ENCODE peak calls at places on chromosomes 3 and 15, in four cellular contexts. B is endodermal cell; C is CD4-positive, CD25-positive, alpha-beta regulatory T cell; J is MM.1S. I is an unnamed sample. For H3K4me1, the result is how much of the 10 kb centered on the place peaks cover.

GRCh38 chr3:99499235-99499798 is 139.1 kb upstream of the COL8A1 start:
- DNase-seq in B (peak), C (peak), J (peak), I (no peak)

GRCh38 chr3:50617096-50617791 is at the start of gene MAPKAPK3:
- DNase-seq in B (no peak), C (no peak), J (peak), I (no peak)

GRCh38 chr3:85495602-85496001 is 536.8 kb downstream of the CADM2 start:
- DNase-seq in B (no peak), C (no peak), J (no peak), I (no peak)

GRCh38 chr3:32217339-32217738 is 21.1 kb upstream of the CMTM8 start:
- DNase-seq in B (no peak), C (no peak), J (no peak), I (no peak)

GRCh38 chr3:177041021-177041729 is 156.1 kb downstream of the TBL1XR1 start:
- DNase-seq in B (no peak), C (no peak), J (no peak), I (no peak)

GRCh38 chr3:14141144-14141543 is 16.3 kb downstream of the TMEM43 start:
- DNase-seq in B (no peak), C (no peak), J (no peak), I (no peak)

GRCh38 chr3:121957674-121958419 is 63.6 kb downstream of the SLC15A2 start:
- DNase-seq in B (no peak), C (no peak), J (peak), I (no peak)

GRCh38 chr3:94904275-94904674 is 841.4 kb downstream of the NSUN3 start:
- DNase-seq in B (no peak), C (no peak), J (peak), I (no peak)

GRCh38 chr3:152524198-152525140 is 255.7 kb downstream of the MBNL1 start:
- DNase-seq in B (peak), C (peak), J (peak), I (no peak)

GRCh38 chr3:2623463-2623862 is 486.7 kb downstream of the IL5RA start:
- DNase-seq in B (no peak), C (no peak), J (no peak), I (no peak)

GRCh38 chr3:130787422-130788068 is 40.9 kb upstream of the PIK3R4 start:
- DNase-seq in B (peak), C (no peak), J (no peak), I (no peak)

GRCh38 chr15:68930268-68931022 is at the start of gene SPESP1:
- DNase-seq in B (no peak), C (peak), J (peak), I (peak)

GRCh38 chr3:105274958-105275357 is 91.8 kb upstream of the ALCAM start:
- DNase-seq in B (no peak), C (no peak), J (no peak), I (no peak)

GRCh38 chr15:70976856-70977255 is 84.2 kb downstream of the LRRC49 start:
- DNase-seq in B (no peak), C (no peak), J (no peak), I (no peak)

GRCh38 chr3:52216585-52217408 is 8.6 kb downstream of the TLR9 start:
- DNase-seq in B (no peak), C (peak), J (no peak), I (peak)

GRCh38 chr15:39860200-39860599 is 59.9 kb downstream of the GPR176 start:
- DNase-seq in B (no peak), C (no peak), J (no peak), I (no peak)

GRCh38 chr3:5520237-5520636 is 332.7 kb downstream of the EDEM1 start:
- DNase-seq in B (no peak), C (no peak), J (no peak), I (no peak)

GRCh38 chr3:30305021-30305420 is 301.4 kb upstream of the TGFBR2 start:
- DNase-seq in B (no peak), C (no peak), J (no peak), I (no peak)

DNA sequence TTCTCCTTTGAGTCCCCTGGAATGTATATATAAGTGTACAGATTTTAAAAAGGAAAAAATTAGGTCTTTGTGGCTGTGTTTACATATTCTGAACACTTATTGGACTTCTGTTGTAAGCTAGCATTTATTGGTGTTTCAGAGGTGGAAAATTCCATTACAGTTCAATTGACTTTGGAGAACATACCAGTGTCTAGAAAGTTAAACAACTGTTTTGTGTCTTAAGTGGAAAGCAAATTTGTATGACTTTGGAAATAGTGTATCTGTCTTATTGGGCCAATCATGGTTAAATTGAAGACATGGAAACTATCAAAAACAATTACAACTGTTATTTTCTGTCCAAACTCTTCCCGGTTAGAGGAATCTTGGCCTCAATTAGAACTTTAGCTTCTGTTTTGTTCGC is 265.0 kb upstream of the C2CD4B start:
- DNase-seq in B (no peak), C (no peak), J (no peak), I (no peak)
- H3K4me1 ChIP-seq in B (under half), C (under half), J (under half), I (under half)

DNA sequence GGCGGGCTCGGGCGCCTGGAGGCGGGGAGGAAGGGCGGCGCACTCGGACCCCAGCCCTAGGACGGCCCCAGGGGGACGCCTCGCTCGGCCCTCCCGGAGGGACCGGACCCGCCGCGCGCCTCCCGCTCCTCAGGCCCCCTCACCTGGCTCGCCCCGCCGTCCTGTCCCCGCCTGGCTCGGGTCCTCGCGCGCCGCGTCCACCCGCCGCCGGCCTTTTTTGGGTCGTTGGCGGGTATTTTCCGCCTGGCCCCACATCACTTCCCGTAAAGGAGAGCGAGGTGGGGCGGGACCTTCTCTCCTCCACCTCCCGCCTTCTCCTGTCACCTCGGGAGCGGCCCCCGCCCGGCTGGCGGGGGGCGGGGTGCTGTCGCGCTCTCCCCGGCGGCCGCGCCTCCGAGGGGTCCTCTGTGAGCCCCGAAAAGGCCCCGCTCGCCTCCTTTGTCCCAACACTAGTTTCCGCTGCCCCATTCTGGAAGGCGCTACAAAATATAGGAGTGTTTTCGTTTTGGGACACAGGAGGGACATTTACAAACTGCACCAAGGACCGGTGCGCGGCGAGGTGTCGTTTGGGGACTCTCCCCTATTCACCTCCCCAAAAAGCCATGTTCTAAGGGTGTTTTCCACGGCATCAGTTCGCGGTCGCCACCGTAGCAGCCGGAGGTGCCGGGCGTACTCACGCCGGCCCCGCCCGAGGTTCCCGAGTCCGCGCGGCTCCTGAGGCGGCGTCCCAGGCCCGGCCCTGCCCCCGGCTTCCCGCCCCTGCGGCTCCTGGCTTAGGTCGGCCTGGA is at the start of gene RAB27A:
- DNase-seq in B (peak), C (peak), J (peak), I (peak)
- H3K4me1 ChIP-seq in B (under half), C (under half), J (under half), I (under half)

GRCh38 chr3:127750226-127751031 is 71.9 kb downstream of the MGLL start:
- DNase-seq in B (no peak), C (no peak), J (peak), I (no peak)
- H3K4me1 ChIP-seq in B (under half), C (under half), J (under half), I (under half)

GRCh38 chr3:107663266-107663665 is 140.5 kb downstream of the BBX start:
- DNase-seq in B (no peak), C (no peak), J (no peak), I (no peak)

GRCh38 chr3:107660316-107660976 is 137.7 kb downstream of the BBX start:
- DNase-seq in B (no peak), C (peak), J (peak), I (no peak)

GRCh38 chr3:107662109-107662477 is 139.3 kb downstream of the BBX start:
- DNase-seq in B (no peak), C (no peak), J (no peak), I (no peak)

GRCh38 chr3:107662586-107662985 is 139.8 kb downstream of the BBX start:
- DNase-seq in B (no peak), C (no peak), J (no peak), I (no peak)

GRCh38 chr3:107661447-107662108 is 138.8 kb downstream of the BBX start:
- DNase-seq in B (no peak), C (peak), J (peak), I (no peak)
- H3K4me1 ChIP-seq in B (under half), C (under half), J (under half), I (under half)

DNA sequence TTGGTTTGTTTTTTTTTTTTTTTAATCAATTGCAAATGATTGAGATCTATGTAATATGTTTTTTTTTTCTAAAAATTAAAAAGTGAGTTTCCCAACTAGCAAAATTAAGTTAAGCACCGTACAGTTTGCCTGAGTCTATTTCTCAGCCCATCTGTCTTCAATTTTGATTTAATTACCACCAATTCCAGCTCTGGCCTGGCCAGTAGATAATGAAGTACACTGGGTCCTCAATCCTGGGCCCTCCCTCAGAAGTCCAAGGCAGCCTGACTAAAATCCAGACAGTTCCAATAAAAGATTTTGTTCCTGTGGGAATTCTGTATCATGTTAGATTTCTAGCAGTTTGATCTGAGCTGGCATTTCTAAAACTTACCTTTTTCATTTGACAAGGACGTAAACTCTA is 887.2 kb downstream of the NAALADL2 start:
- DNase-seq in B (no peak), C (no peak), J (no peak), I (no peak)
- H3K4me1 ChIP-seq in B (under half), C (under half), J (under half), I (under half)

DNA sequence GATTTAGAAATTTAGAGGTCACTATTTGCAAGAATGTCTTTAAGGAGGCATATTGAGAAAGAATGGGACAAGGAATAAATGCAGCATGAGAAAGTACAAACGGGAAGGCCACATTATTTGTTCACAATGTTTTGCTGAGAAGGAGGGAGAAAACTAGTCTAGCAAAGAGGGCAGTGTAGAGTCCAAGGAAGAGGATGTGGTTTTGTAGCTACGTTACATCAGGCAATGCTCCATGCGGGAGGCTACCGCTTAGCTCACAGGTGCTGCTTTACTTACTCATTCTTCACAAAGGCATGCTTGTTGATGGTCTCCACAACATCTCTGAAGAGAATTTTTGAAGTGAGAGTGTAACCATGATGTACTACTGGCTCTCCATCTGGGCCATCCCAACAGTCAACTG is 191.1 kb downstream of the PLCH1 start:
- DNase-seq in B (no peak), C (peak), J (no peak), I (no peak)
- H3K4me1 ChIP-seq in B (under half), C (under half), J (under half), I (under half)

GRCh38 chr3:146162561-146162960 is 1.6 kb upstream of the PLOD2 start:
- DNase-seq in B (no peak), C (no peak), J (no peak), I (no peak)

GRCh38 chr3:146160233-146160963 is 586 bp downstream of the PLOD2 start:
- DNase-seq in B (peak), C (no peak), J (peak), I (no peak)

GRCh38 chr3:146159616-146160232 is 1.3 kb downstream of the PLOD2 start:
- DNase-seq in B (no peak), C (no peak), J (no peak), I (no peak)

GRCh38 chr3:146161725-146162047 is 702 bp upstream of the PLOD2 start:
- DNase-seq in B (no peak), C (no peak), J (no peak), I (no peak)

DNA sequence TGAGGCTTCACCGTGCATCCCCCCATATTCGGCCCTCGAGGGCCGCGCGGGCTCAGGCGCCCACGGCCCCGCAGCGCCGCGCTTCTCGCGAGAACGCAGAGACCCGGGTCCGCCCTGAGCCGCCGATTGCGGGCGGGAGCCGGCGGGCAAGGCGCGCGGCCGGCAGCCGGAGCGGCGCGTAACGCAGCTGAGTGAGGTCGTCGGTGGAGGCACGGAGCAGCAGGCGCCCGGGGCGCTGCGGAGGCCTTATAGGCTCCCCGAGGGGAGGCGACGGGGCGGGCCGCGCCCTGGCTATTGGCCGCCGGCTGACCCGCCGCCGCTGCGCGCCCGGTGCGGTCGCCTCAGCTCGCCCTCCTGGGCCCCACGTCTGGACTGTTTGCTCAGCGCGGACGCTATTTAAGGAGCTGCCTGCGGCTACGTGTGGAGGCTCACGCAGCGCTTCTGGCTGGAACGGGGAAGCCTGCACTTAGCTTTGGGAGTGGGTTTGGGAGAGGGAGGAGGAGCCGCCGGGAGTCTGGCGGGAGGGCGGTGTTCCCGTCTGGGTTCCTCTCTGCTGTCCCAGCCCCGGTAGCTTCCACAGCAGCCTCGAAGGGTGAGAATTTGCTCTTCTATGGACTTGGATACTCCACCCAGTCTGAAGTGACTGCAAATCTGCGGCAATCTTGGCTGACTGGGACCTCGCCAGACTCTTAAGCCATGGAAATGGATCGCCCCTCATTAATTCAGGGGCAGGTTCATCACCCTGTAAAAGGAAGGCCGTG is at the start of gene PLOD2:
- DNase-seq in B (peak), C (peak), J (peak), I (no peak)
- H3K4me1 ChIP-seq in B (under half), C (under half), J (under half), I (under half)